ENCODE peak calls at places on chromosomes 5 and 9, in five cellular contexts. A, V, O, E and Y are unnamed samples.

GRCh38 chr5:101404531-101404930 is 501.4 kb upstream of the ST8SIA4 start:
- DNase-seq in E (no peak), V (no peak), A (no peak), O (no peak), Y (no peak)

GRCh38 chr9:123003467-123003866 is 30.0 kb upstream of the GPR21 start:
- DNase-seq in A (peak), V (no peak), E (no peak), O (no peak), Y (no peak)

GRCh38 chr9:8095531-8096223 is 296.1 kb upstream of the DMAC1 start:
- DNase-seq in A (no peak), O (no peak), E (no peak), V (no peak), Y (no peak)

GRCh38 chr9:34204011-34204635 is 25.3 kb downstream of the UBAP1 start:
- DNase-seq in V (no peak), A (no peak), E (no peak), O (no peak), Y (no peak)

GRCh38 chr9:136759001-136759400 is 958 bp upstream of the LCN8 start:
- DNase-seq in A (no peak), E (no peak), V (no peak), O (no peak), Y (no peak)

GRCh38 chr5:81513982-81514381 is 120.0 kb upstream of the ACOT12 start:
- DNase-seq in V (no peak), E (no peak), A (peak), O (no peak), Y (no peak)

GRCh38 chr5:37786855-37787254 is 53.0 kb downstream of the GDNF start:
- DNase-seq in E (no peak), O (no peak), A (peak), V (no peak), Y (no peak)

GRCh38 chr5:15290953-15291352 is 209.0 kb upstream of the FBXL7 start:
- DNase-seq in V (no peak), A (no peak), E (no peak), O (no peak), Y (no peak)

GRCh38 chr9:131735238-131736181 is 4.4 kb downstream of the RAPGEF1 start:
- DNase-seq in V (no peak), E (no peak), A (no peak), O (no peak), Y (no peak)

GRCh38 chr5:132315529-132316067 is 21.4 kb downstream of the SLC22A4 start:
- DNase-seq in V (no peak), O (no peak), E (no peak), A (no peak), Y (no peak)

GRCh38 chr5:173304591-173304988 is 23.6 kb downstream of the STC2 start:
- DNase-seq in E (peak), O (no peak), A (no peak), V (no peak), Y (no peak)

GRCh38 chr5:77129386-77129785 is 42.3 kb upstream of the ZBED3 start:
- DNase-seq in A (peak), E (peak), O (no peak), V (no peak), Y (no peak)

GRCh38 chr5:124007675-124008398 is 495.9 kb downstream of the CSNK1G3 start:
- DNase-seq in V (no peak), A (peak), E (no peak), O (no peak), Y (no peak)

GRCh38 chr5:149130121-149130931 is 11.0 kb upstream of the ABLIM3 start:
- DNase-seq in O (no peak), E (no peak), V (no peak), A (no peak), Y (no peak)

GRCh38 chr5:149127394-149127955 is 13.8 kb upstream of the ABLIM3 start:
- DNase-seq in O (no peak), E (no peak), A (no peak), V (no peak), Y (no peak)

GRCh38 chr5:149126898-149127297 is 14.4 kb upstream of the ABLIM3 start:
- DNase-seq in A (no peak), V (no peak), O (no peak), E (no peak), Y (no peak)

GRCh38 chr5:149129181-149129580 is 12.1 kb upstream of the ABLIM3 start:
- DNase-seq in E (peak), A (peak), O (no peak), V (no peak), Y (no peak)

GRCh38 chr5:149128023-149128875 is 13.0 kb upstream of the ABLIM3 start:
- DNase-seq in A (no peak), V (no peak), E (no peak), O (no peak), Y (no peak)
- TF ChIP-seq CTCF in A (peak), V (peak), E (peak), O (peak), Y (peak)

DNA sequence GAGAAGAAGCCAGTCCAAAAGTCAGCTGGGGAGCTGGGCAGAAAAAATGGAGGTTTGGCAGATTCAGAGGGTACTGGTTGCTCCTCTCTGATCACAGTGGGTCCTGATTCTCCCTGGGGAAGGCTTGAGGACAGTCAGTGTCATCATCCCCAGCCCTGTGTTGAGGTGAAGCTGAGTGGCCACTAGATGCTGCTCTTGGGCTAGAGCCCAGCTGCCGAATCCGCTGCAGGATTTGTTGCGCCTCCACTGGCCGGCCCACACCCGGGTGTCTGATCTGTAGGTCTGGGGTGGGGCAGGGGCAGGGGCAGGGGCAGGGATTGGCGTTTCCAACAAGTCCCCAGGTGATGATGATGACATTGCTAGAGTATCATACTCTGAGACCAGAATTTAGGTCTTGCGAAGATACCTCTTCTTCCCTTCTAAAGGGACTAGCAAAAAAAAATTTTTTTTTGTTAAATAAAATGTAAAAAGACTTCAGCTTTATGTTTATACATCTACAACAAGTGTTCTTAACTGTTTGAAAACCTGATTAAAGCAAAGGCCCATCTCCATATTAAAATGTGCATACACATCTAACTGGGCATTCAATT is 106.8 kb downstream of the PDE6A start:
- DNase-seq in V (no peak), A (peak), E (peak), O (no peak), Y (peak)
- TF ChIP-seq CTCF in V (peak), A (peak), E (peak), O (peak), Y (peak)

GRCh38 chr5:151155777-151156731 is 1.5 kb downstream of the ANXA6 start:
- DNase-seq in V (no peak), E (no peak), O (peak), A (peak), Y (no peak)
- TF ChIP-seq CTCF in V (no peak), E (no peak), O (no peak), A (no peak), Y (no peak)

DNA sequence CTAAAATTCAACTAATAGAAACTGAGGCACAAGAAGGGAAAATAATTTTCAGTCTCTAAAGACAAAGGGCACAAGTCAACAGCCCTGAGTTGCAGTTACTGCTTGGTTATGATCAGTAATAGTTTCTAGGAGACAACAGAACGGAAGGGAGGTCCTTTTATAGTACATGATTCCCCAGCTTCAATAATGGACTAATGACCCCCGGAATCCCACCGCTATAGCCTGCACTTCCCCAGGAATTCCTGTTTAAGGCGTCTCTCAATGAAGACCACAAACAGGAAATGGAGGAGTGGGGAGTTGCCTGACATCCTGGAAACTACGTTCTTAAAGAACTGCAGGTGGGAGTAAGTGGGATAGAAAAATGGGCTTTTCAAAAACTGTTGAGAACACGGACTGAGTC is 60.6 kb downstream of the DIAPH1 start:
- DNase-seq in A (no peak), V (no peak), E (no peak), O (no peak), Y (no peak)
- TF ChIP-seq CTCF in A (no peak), V (no peak), E (no peak), O (no peak), Y (no peak)

GRCh38 chr9:99210572-99210971 is 11.2 kb downstream of the ALG2 start:
- DNase-seq in E (no peak), O (no peak), V (no peak), A (no peak), Y (no peak)

GRCh38 chr9:99216073-99216472 is 5.7 kb downstream of the ALG2 start:
- DNase-seq in A (no peak), V (no peak), E (no peak), O (no peak), Y (no peak)

GRCh38 chr9:99213197-99213596 is 8.5 kb downstream of the ALG2 start:
- DNase-seq in O (no peak), V (no peak), A (no peak), E (no peak), Y (no peak)

GRCh38 chr9:99211746-99212145 is 10.0 kb downstream of the ALG2 start:
- DNase-seq in A (no peak), E (no peak), O (no peak), V (no peak), Y (no peak)
- TF ChIP-seq CTCF in A (no peak), E (no peak), O (peak), V (no peak), Y (no peak)

DNA sequence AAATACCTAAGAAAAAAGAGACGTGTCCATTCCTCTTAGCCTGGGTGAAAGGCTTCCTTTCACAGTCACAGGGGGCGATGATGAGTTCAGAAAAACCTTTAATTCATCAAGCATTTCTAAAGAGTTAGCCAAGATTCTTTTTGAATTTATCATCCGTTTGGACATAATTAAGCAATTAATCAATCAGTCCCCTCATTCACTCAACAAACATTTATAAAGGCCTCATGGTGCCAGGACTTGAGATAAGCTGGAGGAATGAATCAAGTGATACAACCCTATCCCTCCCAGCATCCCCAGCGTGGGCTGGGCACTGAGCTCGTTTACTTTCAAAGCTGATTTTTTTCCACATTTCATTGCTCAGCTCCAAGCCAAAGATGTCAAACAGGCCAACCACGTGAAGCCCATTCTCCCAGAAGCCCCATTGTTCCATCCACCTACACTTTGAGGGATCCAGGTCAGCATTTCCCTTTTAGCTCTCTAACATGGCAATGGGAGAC is 140.5 kb downstream of the SLIT3 start:
- DNase-seq in V (no peak), O (no peak), E (no peak), A (peak), Y (peak)
- TF ChIP-seq CTCF in V (peak), O (no peak), E (no peak), A (peak), Y (peak)

GRCh38 chr9:20276762-20277161 is 345.5 kb downstream of the MLLT3 start:
- DNase-seq in V (no peak), O (no peak), A (no peak), E (no peak), Y (no peak)
- TF ChIP-seq CTCF in V (no peak), O (no peak), A (no peak), E (no peak), Y (no peak)